ENCODE peak calls at places on chromosomes 11 and 22, in six cellular contexts. One of them, this sample, is unnamed.

GRCh38 chr22:37340331-37341262 is 58.3 kb downstream of the CYTH4 start:
- DNase-seq in K562: no peak
- DNase-seq in HepG2: no peak
- DNase-seq in SK-N-SH: no peak
- DNase-seq in H1: no peak
- DNase-seq in GM12878: no peak
- DNase-seq in this sample: no peak

GRCh38 chr22:40385041-40385782 is 14.8 kb downstream of the SGSM3 start:
- DNase-seq in K562: no peak
- DNase-seq in HepG2: no peak
- DNase-seq in SK-N-SH: no peak
- DNase-seq in H1: no peak
- DNase-seq in GM12878: no peak
- DNase-seq in this sample: no peak

GRCh38 chr11:26842883-26843282 is 121.0 kb upstream of the SLC5A12 start:
- DNase-seq in K562: no peak
- DNase-seq in HepG2: no peak
- DNase-seq in SK-N-SH: no peak
- DNase-seq in H1: no peak
- DNase-seq in GM12878: no peak
- DNase-seq in this sample: no peak

GRCh38 chr11:17463795-17464194 is 12.8 kb downstream of the ABCC8 start:
- DNase-seq in K562: no peak
- DNase-seq in HepG2: no peak
- DNase-seq in SK-N-SH: no peak
- DNase-seq in H1: no peak
- DNase-seq in GM12878: no peak
- DNase-seq in this sample: no peak

GRCh38 chr22:44026630-44027511 is 2.8 kb downstream of the PARVB start:
- DNase-seq in K562: peak
- DNase-seq in HepG2: no peak
- DNase-seq in SK-N-SH: no peak
- DNase-seq in H1: no peak
- DNase-seq in GM12878: peak
- DNase-seq in this sample: peak

GRCh38 chr22:24101966-24102365 is 79.3 kb upstream of the SUSD2 start:
- DNase-seq in K562: no peak
- DNase-seq in HepG2: no peak
- DNase-seq in SK-N-SH: no peak
- DNase-seq in H1: no peak
- DNase-seq in GM12878: no peak
- DNase-seq in this sample: no peak

GRCh38 chr22:26450453-26451185 is 21.6 kb downstream of the ASPHD2 start:
- DNase-seq in K562: no peak
- DNase-seq in HepG2: no peak
- DNase-seq in SK-N-SH: peak
- DNase-seq in H1: no peak
- DNase-seq in GM12878: no peak
- DNase-seq in this sample: no peak

GRCh38 chr22:41910050-41910598 is 4.8 kb downstream of the SHISA8 start:
- DNase-seq in K562: no peak
- DNase-seq in HepG2: no peak
- DNase-seq in SK-N-SH: peak
- DNase-seq in H1: no peak
- DNase-seq in GM12878: no peak
- DNase-seq in this sample: no peak

GRCh38 chr11:18332302-18332701 is 9.9 kb downstream of the GTF2H1 start:
- DNase-seq in K562: no peak
- DNase-seq in HepG2: no peak
- DNase-seq in SK-N-SH: no peak
- DNase-seq in H1: peak
- DNase-seq in GM12878: no peak
- DNase-seq in this sample: no peak

GRCh38 chr11:102345923-102346322 is 1.1 kb upstream of the BIRC2 start:
- DNase-seq in K562: no peak
- DNase-seq in HepG2: peak
- DNase-seq in SK-N-SH: no peak
- DNase-seq in H1: no peak
- DNase-seq in GM12878: no peak
- DNase-seq in this sample: no peak

GRCh38 chr22:20012741-20013331 is 3.8 kb downstream of the ARVCF start:
- DNase-seq in K562: no peak
- DNase-seq in HepG2: no peak
- DNase-seq in SK-N-SH: no peak
- DNase-seq in H1: no peak
- DNase-seq in GM12878: no peak
- DNase-seq in this sample: no peak

GRCh38 chr22:43179151-43179910 is 7.6 kb downstream of the TTLL12 start:
- DNase-seq in K562: no peak
- DNase-seq in HepG2: no peak
- DNase-seq in SK-N-SH: no peak
- DNase-seq in H1: no peak
- DNase-seq in GM12878: no peak
- DNase-seq in this sample: no peak

GRCh38 chr11:70625051-70625450 is 226.7 kb downstream of the CTTN start:
- DNase-seq in K562: no peak
- DNase-seq in HepG2: no peak
- DNase-seq in SK-N-SH: no peak
- DNase-seq in H1: no peak
- DNase-seq in GM12878: no peak
- DNase-seq in this sample: no peak

GRCh38 chr22:23065495-23066122 is 4.7 kb upstream of the GNAZ start:
- DNase-seq in K562: no peak
- DNase-seq in HepG2: no peak
- DNase-seq in SK-N-SH: peak
- DNase-seq in H1: no peak
- DNase-seq in GM12878: no peak
- DNase-seq in this sample: no peak

GRCh38 chr22:48585916-48586798 is 1241.5 kb downstream of the BRD1 start:
- DNase-seq in K562: no peak
- DNase-seq in HepG2: no peak
- DNase-seq in SK-N-SH: no peak
- DNase-seq in H1: no peak
- DNase-seq in GM12878: no peak
- DNase-seq in this sample: no peak

GRCh38 chr11:76700177-76701100 is 29.9 kb upstream of the LRRC32 start:
- DNase-seq in K562: peak
- DNase-seq in HepG2: peak
- DNase-seq in SK-N-SH: peak
- DNase-seq in H1: no peak
- DNase-seq in GM12878: no peak
- DNase-seq in this sample: no peak

GRCh38 chr22:50318698-50319411 is 8.0 kb downstream of the DENND6B start:
- DNase-seq in K562: peak
- DNase-seq in HepG2: no peak
- DNase-seq in SK-N-SH: peak
- DNase-seq in H1: no peak
- DNase-seq in GM12878: no peak
- DNase-seq in this sample: no peak

GRCh38 chr11:11272254-11272653 is 80.8 kb downstream of the CSNK2A3 start:
- DNase-seq in K562: no peak
- DNase-seq in HepG2: no peak
- DNase-seq in SK-N-SH: no peak
- DNase-seq in H1: no peak
- DNase-seq in GM12878: no peak
- DNase-seq in this sample: no peak

GRCh38 chr11:114134870-114135269 is 75.4 kb downstream of the ZBTB16 start:
- DNase-seq in K562: no peak
- DNase-seq in HepG2: no peak
- DNase-seq in SK-N-SH: no peak
- DNase-seq in H1: no peak
- DNase-seq in GM12878: no peak
- DNase-seq in this sample: peak

GRCh38 chr11:34358258-34358665 is 452 bp upstream of the ABTB2 start:
- DNase-seq in K562: peak
- DNase-seq in HepG2: peak
- DNase-seq in SK-N-SH: no peak
- DNase-seq in H1: no peak
- DNase-seq in GM12878: no peak
- DNase-seq in this sample: peak

GRCh38 chr11:126703661-126704060 is 296.9 kb downstream of the KIRREL3 start:
- DNase-seq in K562: no peak
- DNase-seq in HepG2: no peak
- DNase-seq in SK-N-SH: no peak
- DNase-seq in H1: no peak
- DNase-seq in GM12878: no peak
- DNase-seq in this sample: no peak

GRCh38 chr11:88523362-88524028 is 186.0 kb upstream of the CTSC start:
- DNase-seq in K562: no peak
- DNase-seq in HepG2: no peak
- DNase-seq in SK-N-SH: no peak
- DNase-seq in H1: no peak
- DNase-seq in GM12878: no peak
- DNase-seq in this sample: peak

GRCh38 chr22:46007003-46007847 is 30.3 kb upstream of the WNT7B start:
- DNase-seq in K562: no peak
- DNase-seq in HepG2: no peak
- DNase-seq in SK-N-SH: peak
- DNase-seq in H1: no peak
- DNase-seq in GM12878: no peak
- DNase-seq in this sample: peak

GRCh38 chr22:46007848-46008261 is 30.9 kb upstream of the WNT7B start:
- DNase-seq in K562: no peak
- DNase-seq in HepG2: no peak
- DNase-seq in SK-N-SH: peak
- DNase-seq in H1: no peak
- DNase-seq in GM12878: no peak
- DNase-seq in this sample: no peak

GRCh38 chr22:46008291-46008690 is 31.3 kb upstream of the WNT7B start:
- DNase-seq in K562: no peak
- DNase-seq in HepG2: no peak
- DNase-seq in SK-N-SH: peak
- DNase-seq in H1: no peak
- DNase-seq in GM12878: no peak
- DNase-seq in this sample: no peak

GRCh38 chr22:46004105-46004866 is 27.3 kb upstream of the WNT7B start:
- DNase-seq in K562: no peak
- DNase-seq in HepG2: no peak
- DNase-seq in SK-N-SH: no peak
- DNase-seq in H1: no peak
- DNase-seq in GM12878: no peak
- DNase-seq in this sample: no peak

GRCh38 chr22:46006379-46007002 is 29.5 kb upstream of the WNT7B start:
- DNase-seq in K562: peak
- DNase-seq in HepG2: peak
- DNase-seq in SK-N-SH: peak
- DNase-seq in H1: peak
- DNase-seq in GM12878: no peak
- DNase-seq in this sample: peak
- H3K4me3 ChIP-seq in K562: no peak
- H3K4me3 ChIP-seq in HepG2: peak
- H3K4me3 ChIP-seq in SK-N-SH: peak
- H3K4me3 ChIP-seq in H1: no peak
- H3K4me3 ChIP-seq in GM12878: no peak
- H3K4me3 ChIP-seq in this sample: peak

GRCh38 chr11:47376543-47377371 is 1.6 kb downstream of the SPI1 start:
- DNase-seq in K562: peak
- DNase-seq in HepG2: no peak
- DNase-seq in SK-N-SH: peak
- DNase-seq in H1: no peak
- DNase-seq in GM12878: no peak
- DNase-seq in this sample: no peak

GRCh38 chr11:47379317-47379716 is 970 bp upstream of the SPI1 start:
- DNase-seq in K562: no peak
- DNase-seq in HepG2: no peak
- DNase-seq in SK-N-SH: no peak
- DNase-seq in H1: no peak
- DNase-seq in GM12878: no peak
- DNase-seq in this sample: no peak

GRCh38 chr11:47377571-47378010 is 756 bp downstream of the SPI1 start:
- DNase-seq in K562: no peak
- DNase-seq in HepG2: no peak
- DNase-seq in SK-N-SH: peak
- DNase-seq in H1: no peak
- DNase-seq in GM12878: no peak
- DNase-seq in this sample: peak

GRCh38 chr11:47378836-47379170 is 456 bp upstream of the SPI1 start:
- DNase-seq in K562: no peak
- DNase-seq in HepG2: no peak
- DNase-seq in SK-N-SH: no peak
- DNase-seq in H1: no peak
- DNase-seq in GM12878: no peak
- DNase-seq in this sample: no peak

GRCh38 chr11:47378011-47378835 is at the start of gene SPI1:
- DNase-seq in K562: peak
- DNase-seq in HepG2: no peak
- DNase-seq in SK-N-SH: peak
- DNase-seq in H1: no peak
- DNase-seq in GM12878: peak
- DNase-seq in this sample: peak
- TF ChIP-seq GABPA in K562: peak
- TF ChIP-seq GABPA in HepG2: no peak
- TF ChIP-seq GABPA in SK-N-SH: no peak
- TF ChIP-seq GABPA in H1: no peak
- TF ChIP-seq GABPA in GM12878: no peak
- TF ChIP-seq GABPA in this sample: peak

GRCh38 chr11:43376065-43376464 is 17.3 kb downstream of the TTC17 start:
- DNase-seq in K562: no peak
- DNase-seq in HepG2: no peak
- DNase-seq in SK-N-SH: no peak
- DNase-seq in H1: no peak
- DNase-seq in GM12878: no peak
- DNase-seq in this sample: no peak
- H3K4me3 ChIP-seq in K562: no peak
- H3K4me3 ChIP-seq in HepG2: no peak
- H3K4me3 ChIP-seq in SK-N-SH: no peak
- H3K4me3 ChIP-seq in H1: no peak
- H3K4me3 ChIP-seq in GM12878: no peak
- H3K4me3 ChIP-seq in this sample: no peak

DNA sequence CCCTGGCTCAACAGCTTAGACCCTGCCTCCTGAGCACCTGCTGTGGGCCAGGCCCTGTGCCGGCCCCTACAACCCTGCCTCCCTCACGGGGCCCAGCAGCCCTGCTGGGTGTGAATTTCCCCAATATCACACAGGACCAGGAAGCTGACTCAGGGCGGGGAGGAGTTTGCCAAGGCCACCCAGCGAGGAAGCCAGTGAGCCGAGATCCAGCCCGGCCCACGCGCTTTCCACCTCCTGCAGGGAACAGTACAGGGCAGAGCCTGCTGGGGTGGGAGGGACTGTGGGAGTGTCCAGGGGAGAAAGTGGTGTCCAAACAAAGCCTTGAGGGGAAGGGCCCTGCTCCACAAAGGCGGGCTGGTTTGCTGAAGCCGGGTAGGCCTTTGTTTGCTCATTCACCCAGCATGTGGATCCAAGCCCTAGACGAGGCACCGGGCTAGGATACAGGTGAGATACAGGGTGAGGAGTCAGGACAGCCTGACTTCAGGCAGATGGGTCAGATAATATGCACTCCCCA is 26.8 kb downstream of the RPL3 start:
- DNase-seq in K562: peak
- DNase-seq in HepG2: peak
- DNase-seq in SK-N-SH: no peak
- DNase-seq in H1: peak
- DNase-seq in GM12878: no peak
- DNase-seq in this sample: peak
- TF ChIP-seq GABPA in K562: no peak
- TF ChIP-seq GABPA in HepG2: no peak
- TF ChIP-seq GABPA in SK-N-SH: no peak
- TF ChIP-seq GABPA in H1: no peak
- TF ChIP-seq GABPA in GM12878: no peak
- TF ChIP-seq GABPA in this sample: no peak